ENCODE peak calls at places on chromosomes 3 and 15, in nine cellular contexts. L is WERI-Rb-1; W is heart left ventricle; Z is mucosa of descending colon; E is upper lobe of right lung; H is stomach; B is CD8-positive, alpha-beta T cell; M is OCI-LY7; R is right lobe of liver. U is an unnamed sample. For H3K36me3, the result is how much of the 10 kb centered on the place peaks cover.

GRCh38 chr15:32683906-32684584 is 33.8 kb upstream of the GREM1 start:
- DNase-seq in L (no peak), W (no peak), Z (no peak), E (no peak), H (no peak), B (no peak), M (no peak), R (no peak), U (no peak)

GRCh38 chr3:78906245-78906644 is 861.6 kb downstream of the ROBO1 start:
- DNase-seq in L (no peak), W (no peak), Z (no peak), E (no peak), H (no peak), B (no peak), M (no peak), R (no peak), U (no peak)

GRCh38 chr3:152399374-152399773 is 130.6 kb downstream of the MBNL1 start:
- DNase-seq in L (no peak), W (no peak), Z (no peak), E (no peak), H (no peak), B (no peak), M (no peak), R (no peak), U (no peak)

GRCh38 chr15:36810656-36811449 is 231.4 kb downstream of the CDIN1 start:
- DNase-seq in L (no peak), W (no peak), Z (no peak), E (no peak), H (no peak), B (no peak), M (peak), R (no peak), U (no peak)

GRCh38 chr15:68818671-68819450 is 1.8 kb downstream of the ANP32A start:
- DNase-seq in L (peak), W (peak), Z (peak), E (peak), H (peak), B (peak), M (peak), R (peak), U (no peak)

GRCh38 chr3:56915969-56916586 is 114.3 kb upstream of the ARHGEF3 start:
- DNase-seq in L (no peak), W (no peak), Z (peak), E (no peak), H (peak), B (peak), M (peak), R (peak), U (no peak)

GRCh38 chr15:96352594-96353377 is 22.3 kb downstream of the NR2F2 start:
- DNase-seq in L (no peak), W (peak), Z (no peak), E (no peak), H (no peak), B (no peak), M (no peak), R (no peak), U (no peak)

GRCh38 chr3:7630925-7631324 is 770.0 kb downstream of the GRM7 start:
- DNase-seq in L (no peak), W (peak), Z (no peak), E (no peak), H (peak), B (no peak), M (no peak), R (peak), U (no peak)

GRCh38 chr3:130834476-130834875 is 59.4 kb upstream of the ATP2C1 start:
- DNase-seq in L (no peak), W (no peak), Z (no peak), E (no peak), H (no peak), B (no peak), M (no peak), R (no peak), U (no peak)

GRCh38 chr15:74531144-74531811 is 9.7 kb upstream of the ARID3B start:
- DNase-seq in L (no peak), W (no peak), Z (no peak), E (no peak), H (no peak), B (no peak), M (no peak), R (no peak), U (peak)

GRCh38 chr3:111325160-111325707 is 216.8 kb upstream of the CD96 start:
- DNase-seq in L (no peak), W (no peak), Z (no peak), E (no peak), H (no peak), B (no peak), M (no peak), R (no peak), U (no peak)

GRCh38 chr3:98602078-98602678 is 8.8 kb upstream of the CPOX start:
- DNase-seq in L (peak), W (no peak), Z (no peak), E (no peak), H (peak), B (no peak), M (peak), R (peak), U (peak)

GRCh38 chr3:14230729-14231128 is 52.1 kb downstream of the LSM3 start:
- DNase-seq in L (no peak), W (no peak), Z (no peak), E (no peak), H (no peak), B (no peak), M (no peak), R (no peak), U (no peak)

GRCh38 chr15:90021108-90021507 is 20.0 kb downstream of the ZNF710 start:
- DNase-seq in L (no peak), W (no peak), Z (no peak), E (no peak), H (no peak), B (no peak), M (no peak), R (no peak), U (peak)

GRCh38 chr3:185758912-185759311 is 65.9 kb downstream of the IGF2BP2 start:
- DNase-seq in L (no peak), W (no peak), Z (no peak), E (no peak), H (no peak), B (no peak), M (no peak), R (no peak), U (no peak)

GRCh38 chr15:88255496-88256171 is 905 bp downstream of the NTRK3 start:
- DNase-seq in L (peak), W (no peak), Z (no peak), E (peak), H (no peak), B (no peak), M (no peak), R (no peak), U (no peak)

GRCh38 chr15:71219101-71219500 is 103.8 kb downstream of the THSD4 start:
- DNase-seq in L (no peak), W (no peak), Z (no peak), E (no peak), H (no peak), B (no peak), M (no peak), R (no peak), U (no peak)

GRCh38 chr15:81765816-81766215 is 280.0 kb downstream of the MEX3B start:
- DNase-seq in L (no peak), W (no peak), Z (no peak), E (no peak), H (no peak), B (no peak), M (no peak), R (no peak), U (no peak)

GRCh38 chr15:41971089-41971892 is 1.1 kb downstream of the EHD4 start:
- DNase-seq in L (peak), W (peak), Z (peak), E (peak), H (peak), B (peak), M (peak), R (peak), U (peak)

GRCh38 chr3:185402561-185402960 is 39.6 kb downstream of the MAP3K13 start:
- DNase-seq in L (peak), W (no peak), Z (no peak), E (no peak), H (no peak), B (no peak), M (no peak), R (no peak), U (no peak)

GRCh38 chr15:101439285-101439919 is 50.1 kb downstream of the PCSK6 start:
- DNase-seq in L (no peak), W (no peak), Z (no peak), E (no peak), H (peak), B (no peak), M (no peak), R (peak), U (peak)
- H3K4me3 ChIP-seq in L (no peak), W (no peak), Z (no peak), E (no peak), H (peak), B (no peak), M (no peak), R (peak), U (no peak)

DNA sequence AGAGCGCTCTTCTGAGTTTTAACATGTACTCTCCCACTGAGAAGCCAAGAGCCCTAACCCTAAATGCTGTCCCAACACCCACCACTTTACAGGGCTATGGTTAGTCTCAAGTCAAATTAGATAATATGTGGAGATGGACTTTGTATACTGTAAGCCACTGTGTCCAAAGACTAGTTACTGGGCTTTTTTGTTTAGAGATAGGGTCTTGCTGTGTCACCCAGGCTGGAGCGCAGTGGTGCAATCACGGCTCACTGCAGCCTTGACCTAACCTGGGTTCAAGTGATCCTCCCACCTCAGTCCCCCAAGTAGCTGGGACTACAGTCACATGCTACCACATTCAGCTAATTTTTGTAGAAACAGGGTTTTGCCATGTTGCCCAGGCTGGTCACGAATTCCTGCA is 23.2 kb downstream of the ZNF445 start:
- DNase-seq in L (no peak), W (no peak), Z (no peak), E (no peak), H (no peak), B (no peak), M (no peak), R (no peak), U (no peak)
- H3K36me3 ChIP-seq in L (half or more), W (half or more), Z (under half), E (half or more), H (half or more), B (under half), M (under half), R (under half), U (under half)

GRCh38 chr3:187161556-187161955 is 22.3 kb upstream of the RPL39L start:
- DNase-seq in L (no peak), W (no peak), Z (no peak), E (no peak), H (no peak), B (no peak), M (no peak), R (no peak), U (no peak)
- TF ChIP-seq CTCF in L (no peak), W (no peak), Z (no peak), E (no peak), H (no peak), B (no peak), M (no peak), R (no peak), U (no peak)

GRCh38 chr3:129460572-129460971 is 20.5 kb downstream of the IFT122 start:
- DNase-seq in L (no peak), W (no peak), Z (no peak), E (no peak), H (no peak), B (no peak), M (no peak), R (no peak), U (no peak)

GRCh38 chr3:129462365-129462968 is 22.4 kb downstream of the IFT122 start:
- DNase-seq in L (no peak), W (no peak), Z (no peak), E (no peak), H (no peak), B (no peak), M (no peak), R (no peak), U (no peak)

GRCh38 chr3:129461461-129462146 is 21.6 kb downstream of the IFT122 start:
- DNase-seq in L (no peak), W (no peak), Z (no peak), E (no peak), H (no peak), B (no peak), M (no peak), R (no peak), U (no peak)

GRCh38 chr3:129461022-129461421 is 21.0 kb downstream of the IFT122 start:
- DNase-seq in L (no peak), W (no peak), Z (no peak), E (no peak), H (no peak), B (no peak), M (no peak), R (no peak), U (no peak)

GRCh38 chr3:129460155-129460554 is 20.1 kb downstream of the IFT122 start:
- DNase-seq in L (no peak), W (no peak), Z (no peak), E (no peak), H (no peak), B (no peak), M (no peak), R (no peak), U (no peak)
- H3K4me3 ChIP-seq in L (no peak), W (no peak), Z (no peak), E (no peak), H (no peak), B (no peak), M (no peak), R (no peak), U (no peak)

DNA sequence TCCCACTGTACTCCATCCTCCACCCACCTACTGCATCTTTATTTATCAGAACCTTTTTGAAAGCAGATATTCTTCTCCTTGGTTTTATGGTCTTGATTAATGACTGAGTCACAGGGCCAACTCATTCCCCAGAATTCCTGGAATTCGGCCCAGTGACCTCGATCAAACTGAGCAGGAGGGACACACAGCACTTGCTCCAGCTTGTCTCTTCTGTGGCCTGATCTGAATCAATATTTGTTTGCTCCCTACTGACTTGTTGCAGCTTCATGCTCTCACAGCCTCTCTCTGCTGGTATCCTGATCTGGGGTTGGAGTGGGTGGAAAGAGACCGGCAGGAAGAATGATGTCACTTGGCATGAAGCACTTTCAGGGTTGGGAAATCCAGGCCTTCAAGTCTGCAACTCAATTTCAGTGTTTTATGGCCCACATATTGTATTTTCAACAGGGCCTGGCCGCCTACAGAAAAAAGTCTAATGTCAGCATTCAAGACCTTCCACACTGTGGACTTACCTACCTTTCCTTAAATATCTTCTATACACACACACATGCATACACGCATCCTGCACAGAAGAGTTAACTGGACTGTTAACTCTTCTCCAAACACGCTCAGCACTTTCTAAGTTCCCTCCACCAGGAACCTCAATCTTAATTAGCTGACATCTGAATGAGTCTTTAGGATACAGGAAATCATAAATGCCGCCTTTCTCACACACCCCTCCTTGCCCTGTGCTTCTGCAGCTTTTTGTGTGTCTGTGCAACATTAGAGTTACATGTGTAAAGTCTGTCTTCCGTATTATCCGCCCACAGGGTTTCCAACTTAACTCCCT is 4.6 kb downstream of the ANXA2 start:
- DNase-seq in L (no peak), W (no peak), Z (no peak), E (no peak), H (peak), B (no peak), M (no peak), R (peak), U (peak)
- H3K36me3 ChIP-seq in L (under half), W (under half), Z (under half), E (under half), H (under half), B (under half), M (under half), R (under half), U (under half)

GRCh38 chr3:155194973-155195372 is 98.5 kb downstream of the STRIT1 start:
- DNase-seq in L (no peak), W (no peak), Z (no peak), E (no peak), H (no peak), B (no peak), M (no peak), R (no peak), U (no peak)
- TF ChIP-seq CTCF in L (no peak), W (no peak), Z (no peak), E (no peak), H (no peak), B (no peak), M (no peak), R (no peak), U (no peak)

GRCh38 chr3:194294888-194295214 is 56.3 kb downstream of the CPN2 start:
- DNase-seq in L (no peak), W (no peak), Z (no peak), E (peak), H (no peak), B (no peak), M (no peak), R (no peak), U (no peak)

GRCh38 chr3:194298331-194299227 is 52.5 kb downstream of the CPN2 start:
- DNase-seq in L (no peak), W (no peak), Z (no peak), E (peak), H (no peak), B (no peak), M (no peak), R (no peak), U (no peak)

GRCh38 chr3:194294199-194294887 is 56.8 kb downstream of the CPN2 start:
- DNase-seq in L (no peak), W (no peak), Z (no peak), E (peak), H (no peak), B (no peak), M (no peak), R (no peak), U (no peak)

GRCh38 chr3:194296832-194297666 is 54.1 kb downstream of the CPN2 start:
- DNase-seq in L (no peak), W (peak), Z (peak), E (peak), H (no peak), B (no peak), M (no peak), R (peak), U (peak)

GRCh38 chr3:194296448-194296831 is 54.7 kb downstream of the CPN2 start:
- DNase-seq in L (no peak), W (no peak), Z (no peak), E (peak), H (no peak), B (no peak), M (no peak), R (no peak), U (peak)
- H3K4me3 ChIP-seq in L (no peak), W (peak), Z (no peak), E (peak), H (peak), B (no peak), M (no peak), R (peak), U (peak)

GRCh38 chr3:129013491-129013891 is 12.4 kb downstream of the EFCC1 start:
- DNase-seq in L (no peak), W (no peak), Z (no peak), E (no peak), H (no peak), B (no peak), M (no peak), R (no peak), U (no peak)

GRCh38 chr3:129016366-129016724 is 15.2 kb downstream of the EFCC1 start:
- DNase-seq in L (peak), W (no peak), Z (peak), E (no peak), H (peak), B (peak), M (peak), R (no peak), U (no peak)

GRCh38 chr3:129014793-129015345 is 13.8 kb downstream of the EFCC1 start:
- DNase-seq in L (no peak), W (no peak), Z (peak), E (no peak), H (no peak), B (no peak), M (no peak), R (no peak), U (no peak)

GRCh38 chr3:129015388-129016105 is 14.4 kb downstream of the EFCC1 start:
- DNase-seq in L (no peak), W (peak), Z (peak), E (no peak), H (no peak), B (peak), M (peak), R (no peak), U (no peak)

GRCh38 chr3:129014148-129014547 is 13.0 kb downstream of the EFCC1 start:
- DNase-seq in L (peak), W (peak), Z (peak), E (no peak), H (no peak), B (no peak), M (no peak), R (no peak), U (no peak)
- H3K36me3 ChIP-seq in L (under half), W (under half), Z (under half), E (under half), H (under half), B (under half), M (under half), R (under half), U (under half)

DNA sequence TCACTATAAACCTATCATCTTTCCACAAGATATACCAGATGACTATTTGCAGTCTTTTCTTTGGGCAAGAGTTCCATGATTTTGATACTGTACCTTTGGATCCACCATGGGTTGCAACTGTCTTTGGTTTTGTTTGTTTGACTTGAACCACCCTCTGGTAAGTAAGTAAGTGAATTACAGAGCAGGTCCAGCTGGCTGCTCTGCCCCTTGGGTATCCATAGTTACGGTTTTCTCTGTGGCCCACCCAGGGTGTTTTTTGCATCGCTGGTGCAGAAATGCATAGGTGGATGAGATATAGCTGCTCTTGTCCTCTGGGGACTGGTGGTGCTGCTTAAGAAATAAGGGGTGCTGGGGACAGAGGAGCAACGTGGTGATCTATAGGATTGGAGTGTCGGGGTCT is 33.8 kb downstream of the CHDH start:
- DNase-seq in L (no peak), W (no peak), Z (no peak), E (no peak), H (no peak), B (peak), M (no peak), R (no peak), U (no peak)
- TF ChIP-seq CTCF in L (peak), W (no peak), Z (no peak), E (no peak), H (no peak), B (no peak), M (no peak), R (no peak), U (no peak)